ENCODE peak calls at places on chromosomes 7 and 10, in seven cellular contexts. One of them, this sample, is unnamed.

GRCh38 chr10:113073549-113074189 is 123.6 kb downstream of the TCF7L2 start:
- DNase-seq in activated CD4-positive, alpha-beta T cell treated with anti-CD3 and anti-CD28 coated beads for 4 hours: no peak
- DNase-seq in transverse colon: peak
- DNase-seq in pons: no peak
- DNase-seq in stimulated activated CD4-positive, alpha-beta T cell treated with anti-CD3 and anti-CD28 coated beads, Interleukin-2, amount 100 ng/mL, for 24 hours: no peak
- DNase-seq in mammary epithelial cell: no peak
- DNase-seq in neural crest cell: no peak
- DNase-seq in this sample: no peak

GRCh38 chr7:70027864-70028263 is 429.6 kb downstream of the AUTS2 start:
- DNase-seq in activated CD4-positive, alpha-beta T cell treated with anti-CD3 and anti-CD28 coated beads for 4 hours: no peak
- DNase-seq in transverse colon: no peak
- DNase-seq in pons: no peak
- DNase-seq in stimulated activated CD4-positive, alpha-beta T cell treated with anti-CD3 and anti-CD28 coated beads, Interleukin-2, amount 100 ng/mL, for 24 hours: no peak
- DNase-seq in mammary epithelial cell: no peak
- DNase-seq in neural crest cell: no peak
- DNase-seq in this sample: no peak

GRCh38 chr10:119316729-119317097 is 109.3 kb downstream of the GRK5 start:
- DNase-seq in activated CD4-positive, alpha-beta T cell treated with anti-CD3 and anti-CD28 coated beads for 4 hours: no peak
- DNase-seq in transverse colon: no peak
- DNase-seq in pons: no peak
- DNase-seq in stimulated activated CD4-positive, alpha-beta T cell treated with anti-CD3 and anti-CD28 coated beads, Interleukin-2, amount 100 ng/mL, for 24 hours: no peak
- DNase-seq in mammary epithelial cell: peak
- DNase-seq in neural crest cell: no peak
- DNase-seq in this sample: no peak

GRCh38 chr7:78039791-78040776 is 241.5 kb downstream of the PHTF2 start:
- DNase-seq in activated CD4-positive, alpha-beta T cell treated with anti-CD3 and anti-CD28 coated beads for 4 hours: peak
- DNase-seq in transverse colon: peak
- DNase-seq in pons: no peak
- DNase-seq in stimulated activated CD4-positive, alpha-beta T cell treated with anti-CD3 and anti-CD28 coated beads, Interleukin-2, amount 100 ng/mL, for 24 hours: peak
- DNase-seq in mammary epithelial cell: no peak
- DNase-seq in neural crest cell: no peak
- DNase-seq in this sample: no peak

GRCh38 chr10:122999347-122999746 is 9.2 kb downstream of the IKZF5 start:
- DNase-seq in activated CD4-positive, alpha-beta T cell treated with anti-CD3 and anti-CD28 coated beads for 4 hours: no peak
- DNase-seq in transverse colon: no peak
- DNase-seq in pons: peak
- DNase-seq in stimulated activated CD4-positive, alpha-beta T cell treated with anti-CD3 and anti-CD28 coated beads, Interleukin-2, amount 100 ng/mL, for 24 hours: no peak
- DNase-seq in mammary epithelial cell: no peak
- DNase-seq in neural crest cell: no peak
- DNase-seq in this sample: peak

GRCh38 chr10:49083256-49083655 is 32.1 kb downstream of the VSTM4 start:
- DNase-seq in activated CD4-positive, alpha-beta T cell treated with anti-CD3 and anti-CD28 coated beads for 4 hours: no peak
- DNase-seq in transverse colon: no peak
- DNase-seq in pons: peak
- DNase-seq in stimulated activated CD4-positive, alpha-beta T cell treated with anti-CD3 and anti-CD28 coated beads, Interleukin-2, amount 100 ng/mL, for 24 hours: no peak
- DNase-seq in mammary epithelial cell: no peak
- DNase-seq in neural crest cell: no peak
- DNase-seq in this sample: no peak

GRCh38 chr7:71824356-71824755 is 587.8 kb downstream of the CALN1 start:
- DNase-seq in activated CD4-positive, alpha-beta T cell treated with anti-CD3 and anti-CD28 coated beads for 4 hours: no peak
- DNase-seq in transverse colon: no peak
- DNase-seq in pons: no peak
- DNase-seq in stimulated activated CD4-positive, alpha-beta T cell treated with anti-CD3 and anti-CD28 coated beads, Interleukin-2, amount 100 ng/mL, for 24 hours: no peak
- DNase-seq in mammary epithelial cell: no peak
- DNase-seq in neural crest cell: no peak
- DNase-seq in this sample: no peak

GRCh38 chr10:102231357-102232318 is 5.5 kb downstream of the ELOVL3 start:
- DNase-seq in activated CD4-positive, alpha-beta T cell treated with anti-CD3 and anti-CD28 coated beads for 4 hours: peak
- DNase-seq in transverse colon: peak
- DNase-seq in pons: no peak
- DNase-seq in stimulated activated CD4-positive, alpha-beta T cell treated with anti-CD3 and anti-CD28 coated beads, Interleukin-2, amount 100 ng/mL, for 24 hours: peak
- DNase-seq in mammary epithelial cell: no peak
- DNase-seq in neural crest cell: peak
- DNase-seq in this sample: peak

GRCh38 chr7:99278180-99278579 is 5.5 kb downstream of the MYH16 start:
- DNase-seq in activated CD4-positive, alpha-beta T cell treated with anti-CD3 and anti-CD28 coated beads for 4 hours: no peak
- DNase-seq in transverse colon: no peak
- DNase-seq in pons: no peak
- DNase-seq in stimulated activated CD4-positive, alpha-beta T cell treated with anti-CD3 and anti-CD28 coated beads, Interleukin-2, amount 100 ng/mL, for 24 hours: no peak
- DNase-seq in mammary epithelial cell: no peak
- DNase-seq in neural crest cell: no peak
- DNase-seq in this sample: no peak

GRCh38 chr10:1183746-1184145 is 127.6 kb downstream of the WDR37 start:
- DNase-seq in activated CD4-positive, alpha-beta T cell treated with anti-CD3 and anti-CD28 coated beads for 4 hours: no peak
- DNase-seq in transverse colon: no peak
- DNase-seq in pons: no peak
- DNase-seq in stimulated activated CD4-positive, alpha-beta T cell treated with anti-CD3 and anti-CD28 coated beads, Interleukin-2, amount 100 ng/mL, for 24 hours: no peak
- DNase-seq in mammary epithelial cell: no peak
- DNase-seq in neural crest cell: no peak
- DNase-seq in this sample: no peak

GRCh38 chr7:116540743-116541142 is 15.9 kb downstream of the CAV1 start:
- DNase-seq in activated CD4-positive, alpha-beta T cell treated with anti-CD3 and anti-CD28 coated beads for 4 hours: no peak
- DNase-seq in transverse colon: no peak
- DNase-seq in pons: no peak
- DNase-seq in stimulated activated CD4-positive, alpha-beta T cell treated with anti-CD3 and anti-CD28 coated beads, Interleukin-2, amount 100 ng/mL, for 24 hours: no peak
- DNase-seq in mammary epithelial cell: peak
- DNase-seq in neural crest cell: no peak
- DNase-seq in this sample: no peak

GRCh38 chr7:135757719-135758411 is 9.3 kb upstream of the FAM180A start:
- DNase-seq in activated CD4-positive, alpha-beta T cell treated with anti-CD3 and anti-CD28 coated beads for 4 hours: no peak
- DNase-seq in transverse colon: no peak
- DNase-seq in pons: no peak
- DNase-seq in stimulated activated CD4-positive, alpha-beta T cell treated with anti-CD3 and anti-CD28 coated beads, Interleukin-2, amount 100 ng/mL, for 24 hours: no peak
- DNase-seq in mammary epithelial cell: peak
- DNase-seq in neural crest cell: no peak
- DNase-seq in this sample: no peak

GRCh38 chr7:129906700-129907099 is 46.1 kb downstream of the UBE2H start:
- DNase-seq in activated CD4-positive, alpha-beta T cell treated with anti-CD3 and anti-CD28 coated beads for 4 hours: no peak
- DNase-seq in transverse colon: no peak
- DNase-seq in pons: no peak
- DNase-seq in stimulated activated CD4-positive, alpha-beta T cell treated with anti-CD3 and anti-CD28 coated beads, Interleukin-2, amount 100 ng/mL, for 24 hours: no peak
- DNase-seq in mammary epithelial cell: peak
- DNase-seq in neural crest cell: no peak
- DNase-seq in this sample: no peak

GRCh38 chr7:79096361-79096805 is 357.1 kb downstream of the MAGI2 start:
- DNase-seq in activated CD4-positive, alpha-beta T cell treated with anti-CD3 and anti-CD28 coated beads for 4 hours: no peak
- DNase-seq in transverse colon: no peak
- DNase-seq in pons: no peak
- DNase-seq in stimulated activated CD4-positive, alpha-beta T cell treated with anti-CD3 and anti-CD28 coated beads, Interleukin-2, amount 100 ng/mL, for 24 hours: no peak
- DNase-seq in mammary epithelial cell: peak
- DNase-seq in neural crest cell: no peak
- DNase-seq in this sample: no peak

GRCh38 chr10:2037966-2038493 is 300.7 kb upstream of the ADARB2 start:
- DNase-seq in activated CD4-positive, alpha-beta T cell treated with anti-CD3 and anti-CD28 coated beads for 4 hours: no peak
- DNase-seq in transverse colon: no peak
- DNase-seq in pons: no peak
- DNase-seq in stimulated activated CD4-positive, alpha-beta T cell treated with anti-CD3 and anti-CD28 coated beads, Interleukin-2, amount 100 ng/mL, for 24 hours: no peak
- DNase-seq in mammary epithelial cell: peak
- DNase-seq in neural crest cell: no peak
- DNase-seq in this sample: no peak

GRCh38 chr7:157412021-157412443 is 75.2 kb downstream of the DNAJB6 start:
- DNase-seq in activated CD4-positive, alpha-beta T cell treated with anti-CD3 and anti-CD28 coated beads for 4 hours: peak
- DNase-seq in transverse colon: no peak
- DNase-seq in pons: no peak
- DNase-seq in stimulated activated CD4-positive, alpha-beta T cell treated with anti-CD3 and anti-CD28 coated beads, Interleukin-2, amount 100 ng/mL, for 24 hours: peak
- DNase-seq in mammary epithelial cell: peak
- DNase-seq in neural crest cell: no peak
- DNase-seq in this sample: no peak

GRCh38 chr7:84389242-84389641 is 194.7 kb upstream of the SEMA3A start:
- DNase-seq in activated CD4-positive, alpha-beta T cell treated with anti-CD3 and anti-CD28 coated beads for 4 hours: no peak
- DNase-seq in transverse colon: no peak
- DNase-seq in pons: no peak
- DNase-seq in stimulated activated CD4-positive, alpha-beta T cell treated with anti-CD3 and anti-CD28 coated beads, Interleukin-2, amount 100 ng/mL, for 24 hours: no peak
- DNase-seq in mammary epithelial cell: no peak
- DNase-seq in neural crest cell: no peak
- DNase-seq in this sample: no peak

GRCh38 chr10:84541289-84541637 is 212.9 kb downstream of the CCSER2 start:
- DNase-seq in activated CD4-positive, alpha-beta T cell treated with anti-CD3 and anti-CD28 coated beads for 4 hours: no peak
- DNase-seq in transverse colon: no peak
- DNase-seq in pons: no peak
- DNase-seq in stimulated activated CD4-positive, alpha-beta T cell treated with anti-CD3 and anti-CD28 coated beads, Interleukin-2, amount 100 ng/mL, for 24 hours: no peak
- DNase-seq in mammary epithelial cell: no peak
- DNase-seq in neural crest cell: no peak
- DNase-seq in this sample: peak

GRCh38 chr7:35487402-35487801 is 207.5 kb downstream of the HERPUD2 start:
- DNase-seq in activated CD4-positive, alpha-beta T cell treated with anti-CD3 and anti-CD28 coated beads for 4 hours: no peak
- DNase-seq in transverse colon: no peak
- DNase-seq in pons: no peak
- DNase-seq in stimulated activated CD4-positive, alpha-beta T cell treated with anti-CD3 and anti-CD28 coated beads, Interleukin-2, amount 100 ng/mL, for 24 hours: no peak
- DNase-seq in mammary epithelial cell: no peak
- DNase-seq in neural crest cell: no peak
- DNase-seq in this sample: no peak

GRCh38 chr7:148261996-148262688 is 328.4 kb upstream of the C7orf33 start:
- DNase-seq in activated CD4-positive, alpha-beta T cell treated with anti-CD3 and anti-CD28 coated beads for 4 hours: no peak
- DNase-seq in transverse colon: no peak
- DNase-seq in pons: no peak
- DNase-seq in stimulated activated CD4-positive, alpha-beta T cell treated with anti-CD3 and anti-CD28 coated beads, Interleukin-2, amount 100 ng/mL, for 24 hours: no peak
- DNase-seq in mammary epithelial cell: no peak
- DNase-seq in neural crest cell: no peak
- DNase-seq in this sample: no peak

GRCh38 chr7:132618956-132619305 is 42.7 kb upstream of the PLXNA4 start:
- DNase-seq in activated CD4-positive, alpha-beta T cell treated with anti-CD3 and anti-CD28 coated beads for 4 hours: no peak
- DNase-seq in transverse colon: no peak
- DNase-seq in pons: no peak
- DNase-seq in stimulated activated CD4-positive, alpha-beta T cell treated with anti-CD3 and anti-CD28 coated beads, Interleukin-2, amount 100 ng/mL, for 24 hours: no peak
- DNase-seq in mammary epithelial cell: no peak
- DNase-seq in neural crest cell: no peak
- DNase-seq in this sample: no peak

GRCh38 chr10:111076682-111077661 is at the start of gene ADRA2A:
- DNase-seq in activated CD4-positive, alpha-beta T cell treated with anti-CD3 and anti-CD28 coated beads for 4 hours: peak
- DNase-seq in transverse colon: peak
- DNase-seq in pons: peak
- DNase-seq in stimulated activated CD4-positive, alpha-beta T cell treated with anti-CD3 and anti-CD28 coated beads, Interleukin-2, amount 100 ng/mL, for 24 hours: peak
- DNase-seq in mammary epithelial cell: peak
- DNase-seq in neural crest cell: peak
- DNase-seq in this sample: peak

GRCh38 chr10:78178940-78179339 is 145.3 kb downstream of the RPS24 start:
- DNase-seq in activated CD4-positive, alpha-beta T cell treated with anti-CD3 and anti-CD28 coated beads for 4 hours: no peak
- DNase-seq in transverse colon: no peak
- DNase-seq in pons: peak
- DNase-seq in stimulated activated CD4-positive, alpha-beta T cell treated with anti-CD3 and anti-CD28 coated beads, Interleukin-2, amount 100 ng/mL, for 24 hours: no peak
- DNase-seq in mammary epithelial cell: peak
- DNase-seq in neural crest cell: no peak
- DNase-seq in this sample: no peak

This sample was measured in NCI-H526.